ENCODE peak calls at places on chromosome 20, in nine cellular contexts. S is BJ, K is tibial nerve, R is tibial artery, C is adrenal gland, O is lower leg skin, G is sigmoid colon, B is A549, A is heart right ventricle. X is an unnamed sample.

GRCh38 chr20:52747736-52748135 is 224.4 kb upstream of the TSHZ2 start:
- DNase-seq in S (no peak), K (no peak), R (no peak), C (no peak), O (no peak), G (no peak), B (no peak), A (no peak), X (no peak)

GRCh38 chr20:10551732-10552724 is 116.9 kb downstream of the SLX4IP start:
- DNase-seq in S (no peak), K (no peak), R (no peak), C (no peak), O (no peak), G (no peak), B (no peak), A (no peak), X (no peak)

GRCh38 chr20:47440857-47441773 is 60.6 kb upstream of the NCOA3 start:
- DNase-seq in S (no peak), K (no peak), R (no peak), C (no peak), O (no peak), G (no peak), B (peak; percentile 80), A (no peak), X (no peak)

GRCh38 chr20:48393311-48393685 is 434.5 kb downstream of the PREX1 start:
- DNase-seq in S (no peak), K (no peak), R (no peak), C (no peak), O (no peak), G (no peak), B (no peak), A (no peak), X (no peak)

GRCh38 chr20:45337367-45338120 is 10.7 kb downstream of the SDC4 start:
- DNase-seq in S (peak; percentile 83), K (no peak), R (peak; percentile 86), C (peak; percentile 82), O (no peak), G (peak; percentile 83), B (no peak), A (peak; percentile 47), X (peak; percentile 78)

GRCh38 chr20:17910828-17911294 is 57.7 kb downstream of the SNX5 start:
- DNase-seq in S (peak; percentile 89), K (peak; percentile 76), R (no peak), C (peak; percentile 68), O (peak; percentile 60), G (peak; percentile 80), B (no peak), A (no peak), X (peak; percentile 86)

GRCh38 chr20:56554869-56555268 is 21.8 kb downstream of the FAM209B start:
- DNase-seq in S (peak; percentile 88), K (peak; percentile 23), R (no peak), C (peak; percentile 79), O (peak; percentile 79), G (no peak), B (peak; percentile 77), A (no peak), X (peak; percentile 95)

GRCh38 chr20:31570021-31570463 is 35.0 kb upstream of the ID1 start:
- DNase-seq in S (no peak), K (no peak), R (no peak), C (no peak), O (no peak), G (peak; percentile 65), B (no peak), A (no peak), X (no peak)

GRCh38 chr20:11454966-11455799 is 462.5 kb upstream of the BTBD3 start:
- DNase-seq in S (no peak), K (no peak), R (no peak), C (no peak), O (no peak), G (no peak), B (peak; percentile 58), A (no peak), X (peak; percentile 55)

GRCh38 chr20:32302507-32302872 is 25.0 kb downstream of the KIF3B start:
- DNase-seq in S (no peak), K (no peak), R (no peak), C (no peak), O (no peak), G (no peak), B (no peak), A (no peak), X (no peak)

GRCh38 chr20:40532103-40532502 is 156.9 kb downstream of the MAFB start:
- DNase-seq in S (no peak), K (no peak), R (no peak), C (no peak), O (no peak), G (no peak), B (no peak), A (no peak), X (no peak)

GRCh38 chr20:11234181-11234969 is 560.6 kb upstream of the JAG1 start:
- DNase-seq in S (no peak), K (no peak), R (no peak), C (no peak), O (no peak), G (no peak), B (no peak), A (no peak), X (no peak)

GRCh38 chr20:58708246-58708931 is 15.8 kb downstream of the NPEPL1 start:
- DNase-seq in S (no peak), K (peak; percentile 2), R (peak; percentile 55), C (no peak), O (no peak), G (peak; percentile 60), B (no peak), A (no peak), X (no peak)

GRCh38 chr20:37915800-37916570 is 13.1 kb downstream of the VSTM2L start:
- DNase-seq in S (no peak), K (no peak), R (no peak), C (peak; percentile 14), O (no peak), G (no peak), B (no peak), A (no peak), X (no peak)
- H3K4me3 ChIP-seq in S (no peak overlapping the region), K (no peak overlapping the region), R (no peak overlapping the region), C (no peak overlapping the region), O (no peak overlapping the region), G (no peak overlapping the region), B (no peak overlapping the region), A (no peak overlapping the region), X (no peak overlapping the region)

GRCh38 chr20:49843770-49844169 is 31.1 kb downstream of the SLC9A8 start:
- DNase-seq in S (no peak), K (no peak), R (no peak), C (no peak), O (no peak), G (no peak), B (no peak), A (no peak), X (no peak)

GRCh38 chr20:49843139-49843538 is 30.5 kb downstream of the SLC9A8 start:
- DNase-seq in S (no peak), K (no peak), R (no peak), C (no peak), O (no peak), G (no peak), B (no peak), A (no peak), X (no peak)

GRCh38 chr20:49850463-49851233 is 38.0 kb downstream of the SLC9A8 start:
- DNase-seq in S (no peak), K (no peak), R (no peak), C (no peak), O (no peak), G (no peak), B (no peak), A (no peak), X (no peak)

GRCh38 chr20:49851234-49851755 is 38.7 kb downstream of the SLC9A8 start:
- DNase-seq in S (no peak), K (no peak), R (peak; percentile 87), C (peak; percentile 62), O (peak; percentile 54), G (no peak), B (no peak), A (no peak), X (no peak)

DNA sequence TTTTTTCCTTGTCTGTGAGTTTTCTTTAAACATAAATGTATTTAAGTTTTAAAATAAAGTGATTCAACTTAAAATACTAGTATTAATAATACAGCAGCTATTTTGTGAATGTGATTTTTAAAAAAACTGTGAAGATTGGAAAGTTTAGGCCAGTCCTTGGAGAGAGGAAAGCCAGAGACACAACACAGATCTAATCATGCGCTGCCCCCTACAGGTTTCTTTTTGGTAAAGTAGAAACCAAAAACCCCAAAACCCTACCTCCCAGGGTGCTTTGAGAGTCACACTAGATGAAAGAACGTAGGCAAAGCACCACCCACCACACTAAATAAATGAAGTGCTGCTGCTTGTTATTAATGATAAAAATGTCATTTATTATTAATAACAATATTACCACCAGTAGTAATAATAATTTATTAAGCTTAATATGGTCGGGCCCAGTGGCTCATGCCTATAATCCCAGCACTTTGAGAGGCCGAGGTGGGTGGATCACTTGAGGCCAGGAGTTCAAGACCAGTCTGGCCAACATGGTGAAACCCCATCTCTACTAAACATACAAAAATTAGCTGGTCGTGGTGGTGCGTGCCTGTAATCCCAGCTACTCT is 33.7 kb downstream of the SLC9A8 start:
- DNase-seq in S (no peak), K (peak; percentile 81), R (no peak), C (peak; percentile 78), O (peak; percentile 33), G (no peak), B (peak; percentile 47), A (no peak), X (no peak)
- TF ChIP-seq CTCF in S (peak; percentile 59), K (peak; percentile 35), R (peak; percentile 59), C (peak; percentile 72), O (no peak), G (peak; percentile 52), B (peak; percentile 86), A (peak; percentile 67), X (peak; percentile 63)

GRCh38 chr20:24950836-24951525 is 1.9 kb downstream of the CST7 start:
- DNase-seq in S (no peak), K (no peak), R (no peak), C (no peak), O (no peak), G (peak; percentile 56), B (no peak), A (no peak), X (no peak)

GRCh38 chr20:24951536-24952047 is 2.5 kb downstream of the CST7 start:
- DNase-seq in S (no peak), K (no peak), R (no peak), C (no peak), O (no peak), G (peak; percentile 42), B (no peak), A (no peak), X (no peak)

GRCh38 chr20:24950128-24950835 is 1.2 kb downstream of the CST7 start:
- DNase-seq in S (no peak), K (no peak), R (no peak), C (no peak), O (no peak), G (peak; percentile 58), B (no peak), A (no peak), X (no peak)

GRCh38 chr20:24948939-24949679 is at the start of gene CST7:
- DNase-seq in S (no peak), K (peak; percentile 36), R (no peak), C (peak; percentile 13), O (peak; percentile 46), G (peak; percentile 66), B (no peak), A (peak; percentile 39), X (peak; percentile 16)

GRCh38 chr20:24949756-24950127 is 673 bp downstream of the CST7 start:
- DNase-seq in S (no peak), K (no peak), R (no peak), C (no peak), O (no peak), G (peak; percentile 40), B (no peak), A (no peak), X (no peak)
- H3K4me3 ChIP-seq in S (no peak overlapping the region), K (no peak overlapping the region), R (no peak overlapping the region), C (no peak overlapping the region), O (no peak overlapping the region), G (no peak overlapping the region), B (no peak overlapping the region), A (peak overlapping the region; percentile 59), X (no peak overlapping the region)

GRCh38 chr20:19903168-19903676 is 113.9 kb upstream of the NAA20 start:
- DNase-seq in S (no peak), K (peak; percentile 43), R (no peak), C (peak; percentile 48), O (peak; percentile 42), G (peak; percentile 79), B (no peak), A (no peak), X (no peak)
- TF ChIP-seq CTCF in S (peak; percentile 8), K (no peak), R (no peak), C (no peak), O (no peak), G (peak; percentile 28), B (no peak), A (peak; percentile 39), X (peak; percentile 26)